ENCODE peak calls at places on chromosomes 4 and X, in eight cellular contexts. B, D, P, Y, Z, M, E and A are unnamed samples.

GRCh38 chr4:85953651-85954018 is 406.2 kb downstream of the MAPK10 start:
- DNase-seq in B (peak), D (peak), P (no peak), Y (peak), Z (no peak), M (no peak), E (peak), A (peak)

GRCh38 chr4:2441393-2442174 is 22.8 kb downstream of the CFAP99 start:
- DNase-seq in B (peak), D (peak), P (peak), Y (peak), Z (peak), M (no peak), E (peak), A (peak)

GRCh38 chrX:47078129-47079043 is at the start of gene RGN:
- DNase-seq in B (no peak), D (no peak), P (peak), Y (peak), Z (peak), M (no peak), E (no peak), A (no peak)

GRCh38 chrX:49792376-49792775 is 36.7 kb upstream of the PAGE4 start:
- DNase-seq in B (no peak), D (no peak), P (no peak), Y (no peak), Z (no peak), M (no peak), E (no peak), A (no peak)

GRCh38 chr4:52995341-52996030 is 133.4 kb downstream of the RASL11B start:
- DNase-seq in B (peak), D (peak), P (no peak), Y (no peak), Z (no peak), M (no peak), E (peak), A (peak)

GRCh38 chrX:135295238-135295943 is 13.9 kb upstream of the ETDC start:
- DNase-seq in B (peak), D (peak), P (peak), Y (peak), Z (peak), M (no peak), E (peak), A (peak)

GRCh38 chr4:67020079-67020807 is 525.1 kb downstream of the CENPC start:
- DNase-seq in B (no peak), D (peak), P (no peak), Y (no peak), Z (no peak), M (no peak), E (peak), A (peak)

GRCh38 chr4:2292679-2293108 is 30.8 kb upstream of the MXD4 start:
- DNase-seq in B (peak), D (peak), P (no peak), Y (peak), Z (no peak), M (no peak), E (peak), A (peak)

GRCh38 chr4:41538017-41538733 is at the start of gene LIMCH1:
- DNase-seq in B (no peak), D (peak), P (peak), Y (peak), Z (peak), M (peak), E (peak), A (no peak)

GRCh38 chr4:78121338-78121904 is 64.3 kb downstream of the FRAS1 start:
- DNase-seq in B (no peak), D (no peak), P (no peak), Y (no peak), Z (peak), M (peak), E (no peak), A (no peak)

GRCh38 chrX:142505839-142506238 is 300.7 kb upstream of the MAGEC2 start:
- DNase-seq in B (no peak), D (no peak), P (no peak), Y (no peak), Z (no peak), M (no peak), E (no peak), A (no peak)

GRCh38 chr4:47824844-47825243 is 13.0 kb downstream of the CORIN start:
- DNase-seq in B (no peak), D (no peak), P (no peak), Y (no peak), Z (peak), M (no peak), E (no peak), A (no peak)

GRCh38 chr4:162274354-162274753 is 110.6 kb upstream of the FSTL5 start:
- DNase-seq in B (no peak), D (peak), P (peak), Y (no peak), Z (no peak), M (peak), E (no peak), A (no peak)

GRCh38 chrX:37905436-37906147 is 58.2 kb upstream of the DYNLT3 start:
- DNase-seq in B (peak), D (peak), P (no peak), Y (peak), Z (no peak), M (no peak), E (peak), A (peak)

GRCh38 chrX:153181822-153182221 is 2.7 kb downstream of the MAGEA1 start:
- DNase-seq in B (no peak), D (no peak), P (no peak), Y (no peak), Z (no peak), M (no peak), E (no peak), A (no peak)

GRCh38 chr4:176320976-176321361 is 1.2 kb downstream of the SPCS3 start:
- DNase-seq in B (no peak), D (no peak), P (no peak), Y (no peak), Z (no peak), M (no peak), E (no peak), A (peak)

GRCh38 chr4:26482508-26483462 is 7.5 kb downstream of the CCKAR start:
- DNase-seq in B (no peak), D (peak), P (no peak), Y (peak), Z (no peak), M (no peak), E (no peak), A (no peak)

GRCh38 chr4:67106846-67107467 is 438.3 kb downstream of the CENPC start:
- DNase-seq in B (no peak), D (no peak), P (peak), Y (no peak), Z (no peak), M (no peak), E (no peak), A (no peak)

GRCh38 chr4:52643846-52644245 is 15.3 kb downstream of the USP46 start:
- DNase-seq in B (peak), D (peak), P (peak), Y (peak), Z (peak), M (peak), E (peak), A (peak)

GRCh38 chr4:123315617-123316016 is 81.0 kb upstream of the SPRY1 start:
- DNase-seq in B (no peak), D (no peak), P (no peak), Y (no peak), Z (no peak), M (no peak), E (no peak), A (no peak)

GRCh38 chr4:186904104-186904503 is 180.4 kb upstream of the FAT1 start:
- DNase-seq in B (peak), D (peak), P (no peak), Y (peak), Z (no peak), M (no peak), E (peak), A (peak)

GRCh38 chr4:38574559-38575333 is 89.3 kb upstream of the KLF3 start:
- DNase-seq in B (no peak), D (no peak), P (peak), Y (no peak), Z (no peak), M (peak), E (no peak), A (no peak)

GRCh38 chr4:115113382-115114106 is at the start of gene NDST4:
- DNase-seq in B (no peak), D (peak), P (peak), Y (peak), Z (no peak), M (no peak), E (peak), A (no peak)

GRCh38 chr4:87680271-87680670 is 30.2 kb downstream of the DMP1 start:
- DNase-seq in B (no peak), D (no peak), P (no peak), Y (no peak), Z (no peak), M (no peak), E (no peak), A (no peak)

GRCh38 chrX:129540725-129541184 is 696 bp downstream of the OCRL start:
- DNase-seq in B (no peak), D (no peak), P (peak), Y (peak), Z (peak), M (peak), E (no peak), A (no peak)

GRCh38 chr4:143481361-143481760 is 32.1 kb upstream of the SMARCA5 start:
- DNase-seq in B (no peak), D (no peak), P (no peak), Y (no peak), Z (no peak), M (no peak), E (no peak), A (no peak)

GRCh38 chrX:152958047-152958446 is 35.9 kb downstream of the PNMA5 start:
- DNase-seq in B (no peak), D (peak), P (no peak), Y (peak), Z (no peak), M (no peak), E (no peak), A (peak)

DNA sequence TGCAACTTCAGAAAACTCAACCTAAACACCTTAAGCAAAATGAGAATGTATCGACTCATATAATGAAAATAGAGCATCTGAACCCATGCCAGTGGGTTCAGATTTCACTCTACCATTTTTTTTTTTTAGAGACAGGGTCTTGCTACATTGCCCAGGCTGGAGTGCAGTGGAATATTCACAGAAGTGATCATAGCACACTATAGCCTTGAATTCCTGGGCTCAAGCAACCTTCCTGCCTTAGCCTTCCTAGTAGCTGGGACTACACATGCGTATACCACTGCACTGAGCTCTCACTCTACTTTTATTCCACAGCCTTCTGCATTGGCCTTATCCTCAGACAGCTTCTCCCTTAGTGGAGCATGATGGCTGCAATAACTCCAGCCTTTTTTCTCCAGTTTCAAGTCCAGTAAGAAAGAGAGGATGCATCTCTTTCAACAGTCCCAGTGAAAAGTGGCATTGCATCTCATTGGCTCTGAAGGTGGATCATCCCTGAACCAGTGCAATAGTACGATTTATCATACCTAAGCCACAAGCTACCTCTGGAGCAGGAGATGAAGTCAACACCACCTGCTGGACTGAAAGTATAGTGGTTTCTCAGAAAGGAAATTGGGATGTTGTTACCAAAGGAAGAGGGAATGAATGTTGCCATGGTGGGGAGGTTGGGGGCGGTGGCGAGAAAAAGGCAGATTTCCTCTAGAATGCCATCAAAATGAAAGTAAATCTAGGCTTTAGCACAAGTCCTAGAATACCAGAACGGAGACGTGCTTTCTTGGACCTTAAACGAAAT is 2.0 kb upstream of the SOD3 start:
- DNase-seq in B (peak), D (peak), P (no peak), Y (no peak), Z (no peak), M (no peak), E (no peak), A (no peak)
- TF ChIP-seq CTCF in B (peak), D (no peak), P (peak), Y (peak), Z (peak), M (no peak), E (peak), A (peak)

GRCh38 chrX:12142661-12143060 is 4.4 kb downstream of the FRMPD4 start:
- DNase-seq in B (no peak), D (no peak), P (no peak), Y (no peak), Z (no peak), M (no peak), E (no peak), A (no peak)

GRCh38 chrX:12139934-12140611 is 1.8 kb downstream of the FRMPD4 start:
- DNase-seq in B (peak), D (no peak), P (no peak), Y (peak), Z (no peak), M (no peak), E (peak), A (peak)

GRCh38 chrX:12141511-12141910 is 3.2 kb downstream of the FRMPD4 start:
- DNase-seq in B (no peak), D (no peak), P (no peak), Y (no peak), Z (no peak), M (no peak), E (no peak), A (no peak)

GRCh38 chrX:12137982-12138365 is 299 bp upstream of the FRMPD4 start:
- DNase-seq in B (no peak), D (peak), P (no peak), Y (no peak), Z (no peak), M (no peak), E (no peak), A (no peak)

GRCh38 chrX:12138366-12139313 is at the start of gene FRMPD4:
- DNase-seq in B (peak), D (peak), P (no peak), Y (peak), Z (no peak), M (no peak), E (peak), A (peak)
- H3K4me3 ChIP-seq in B (peak), D (peak), P (no peak), Y (peak), Z (peak), M (peak), E (peak), A (peak)

GRCh38 chr4:169042608-169043007 is 32.6 kb upstream of the CBR4 start:
- DNase-seq in B (no peak), D (no peak), P (no peak), Y (no peak), Z (no peak), M (no peak), E (no peak), A (no peak)

GRCh38 chr4:169044723-169045447 is 34.8 kb upstream of the CBR4 start:
- DNase-seq in B (no peak), D (no peak), P (no peak), Y (no peak), Z (no peak), M (no peak), E (no peak), A (no peak)

GRCh38 chr4:169048867-169049266 is 38.8 kb upstream of the CBR4 start:
- DNase-seq in B (no peak), D (no peak), P (no peak), Y (no peak), Z (no peak), M (no peak), E (no peak), A (no peak)

GRCh38 chr4:169047967-169048366 is 37.9 kb upstream of the CBR4 start:
- DNase-seq in B (no peak), D (no peak), P (no peak), Y (no peak), Z (no peak), M (no peak), E (no peak), A (no peak)

GRCh38 chr4:169045862-169046584 is 36.0 kb upstream of the CBR4 start:
- DNase-seq in B (no peak), D (no peak), P (no peak), Y (no peak), Z (no peak), M (no peak), E (no peak), A (no peak)
- TF ChIP-seq CTCF in B (no peak), D (no peak), P (no peak), Y (no peak), Z (peak), M (no peak), E (peak), A (no peak)

GRCh38 chr4:796206-796605 is 29.7 kb downstream of the CPLX1 start:
- DNase-seq in B (no peak), D (no peak), P (no peak), Y (no peak), Z (no peak), M (no peak), E (no peak), A (no peak)
- H3K4me3 ChIP-seq in B (no peak), D (no peak), P (no peak), Y (no peak), Z (no peak), M (no peak), E (no peak), A (no peak)

DNA sequence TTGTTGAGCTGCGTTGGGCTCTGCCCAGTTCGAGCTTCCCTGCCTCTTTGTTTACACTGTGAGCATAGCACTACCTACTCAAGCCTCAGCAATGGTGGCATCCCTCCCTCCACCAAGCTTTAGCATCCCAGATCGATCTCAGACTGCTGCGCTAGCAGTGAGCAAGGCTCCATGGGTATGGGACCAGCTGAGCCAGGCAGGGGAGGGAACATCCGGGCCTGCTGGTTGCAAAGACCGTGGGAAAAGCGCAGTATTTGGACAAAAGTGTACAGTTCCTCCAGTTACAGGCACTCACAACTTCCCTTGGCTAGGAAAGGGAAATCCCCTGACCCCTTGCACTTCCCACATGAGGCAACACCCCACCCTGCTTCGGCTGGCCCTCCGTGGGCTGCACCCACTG is 26.5 kb downstream of the EGF start:
- DNase-seq in B (no peak), D (no peak), P (peak), Y (no peak), Z (no peak), M (no peak), E (no peak), A (no peak)
- TF ChIP-seq CTCF in B (no peak), D (no peak), P (no peak), Y (no peak), Z (no peak), M (no peak), E (no peak), A (no peak)

DNA sequence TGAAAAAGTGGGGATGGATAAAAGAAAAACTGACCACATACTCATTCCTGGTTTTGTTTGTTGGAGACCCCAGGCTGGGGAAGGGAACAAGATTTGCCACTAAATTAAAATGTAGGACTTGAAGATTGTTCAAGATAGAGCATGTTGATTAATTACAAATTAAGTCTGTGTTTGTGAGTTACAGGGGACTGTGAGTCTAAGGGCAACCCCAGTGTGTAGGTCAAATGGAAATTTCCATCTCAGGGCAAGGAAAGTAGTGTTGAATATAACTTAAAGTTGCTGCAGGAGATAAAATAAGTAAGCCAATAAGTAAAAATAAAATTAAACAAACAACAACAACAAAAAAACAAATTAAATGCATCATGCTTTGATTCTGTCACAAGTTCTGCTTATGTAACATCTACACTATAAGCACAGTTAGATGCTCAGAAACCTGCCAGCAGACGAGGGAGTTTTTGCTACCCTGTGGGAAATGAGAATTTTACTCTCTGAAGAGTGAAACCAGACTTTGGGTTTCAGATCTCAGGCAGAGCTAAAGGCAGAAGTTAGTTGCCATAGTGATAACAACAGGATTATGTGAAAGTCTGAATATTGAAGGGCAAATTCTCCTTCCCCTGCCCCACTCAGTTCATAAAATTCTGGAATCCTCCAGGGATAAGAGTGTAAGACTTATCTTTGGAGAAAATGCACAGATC is 352.3 kb downstream of the GRXCR1 start:
- DNase-seq in B (no peak), D (no peak), P (no peak), Y (no peak), Z (no peak), M (no peak), E (no peak), A (no peak)
- H3K4me3 ChIP-seq in B (no peak), D (no peak), P (no peak), Y (no peak), Z (no peak), M (no peak), E (no peak), A (no peak)

DNA sequence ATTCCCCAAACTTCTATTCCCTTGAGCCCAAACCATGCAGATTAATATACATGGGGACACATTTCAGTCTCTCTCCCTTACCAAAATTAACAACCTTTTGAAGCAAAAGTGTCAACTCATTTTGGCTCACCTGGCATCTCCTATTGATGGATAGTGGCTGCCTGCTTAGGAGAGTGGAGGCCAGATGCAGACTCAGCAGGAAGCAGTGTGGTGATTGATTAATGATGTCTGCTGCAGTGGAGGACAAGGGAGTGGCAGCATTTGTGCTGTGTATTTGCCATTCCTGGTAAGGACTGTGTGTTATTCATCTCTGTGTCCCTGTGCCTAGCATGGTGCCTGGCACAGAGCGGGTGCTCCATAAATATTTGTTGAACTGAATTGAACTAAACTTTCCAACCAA is 590.1 kb downstream of the RAB28 start:
- DNase-seq in B (no peak), D (no peak), P (no peak), Y (no peak), Z (no peak), M (no peak), E (no peak), A (no peak)
- TF ChIP-seq CTCF in B (no peak), D (no peak), P (no peak), Y (no peak), Z (no peak), M (no peak), E (no peak), A (no peak)

DNA sequence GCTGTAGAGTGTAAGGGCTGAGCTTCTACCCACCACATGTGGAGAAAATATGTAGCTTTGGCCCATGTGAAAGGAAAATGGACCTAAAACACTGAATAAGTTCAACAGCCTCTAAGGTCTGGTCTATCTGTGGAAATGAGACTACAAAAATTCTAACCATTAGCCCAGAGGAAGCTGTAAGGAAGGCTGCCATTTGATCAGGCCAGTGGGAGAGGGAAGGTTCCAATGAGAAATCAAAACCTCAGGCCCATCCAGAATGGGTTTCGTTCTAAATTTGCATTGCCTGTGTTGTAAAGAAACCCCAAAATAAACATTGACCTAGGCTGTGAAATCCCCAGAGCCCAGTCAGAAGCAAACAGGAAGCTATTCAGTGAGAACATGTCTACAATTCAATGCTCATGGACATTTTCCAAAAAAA is 320.4 kb upstream of the SLC7A11 start:
- DNase-seq in B (peak), D (peak), P (no peak), Y (peak), Z (no peak), M (no peak), E (peak), A (peak)
- H3K4me3 ChIP-seq in B (no peak), D (no peak), P (no peak), Y (no peak), Z (no peak), M (no peak), E (no peak), A (no peak)